ENCODE peak calls at places on chromosome 6, in eight cellular contexts. H is kidney; A is cardiac muscle cell; I is psoas muscle; Q is fibroblast of lung; M is tibial nerve; X is RWPE1; Z is CD8-positive, alpha-beta T cell. O is an unnamed sample.

GRCh38 chr6:119284861-119285521 is 64.6 kb downstream of the MAN1A1 start:
- DNase-seq in M (no peak), Z (no peak), Q (no peak), I (no peak), A (no peak), H (no peak), X (no peak), O (no peak)

GRCh38 chr6:126718600-126719327 is 378.8 kb downstream of the CENPW start:
- DNase-seq in Q (no peak), I (no peak), X (no peak), H (no peak), M (no peak), A (no peak), Z (no peak), O (no peak)

GRCh38 chr6:41677430-41678045 is 39.3 kb downstream of the MDFI start:
- DNase-seq in A (no peak), I (no peak), M (no peak), H (peak; percentile 52), Q (no peak), Z (no peak), X (no peak), O (no peak)

GRCh38 chr6:84674395-84674794 is 90.0 kb downstream of the TBX18 start:
- DNase-seq in H (no peak), M (no peak), Z (no peak), Q (no peak), I (no peak), X (no peak), A (no peak), O (no peak)

GRCh38 chr6:83220121-83220520 is 27.0 kb downstream of the RWDD2A start:
- DNase-seq in M (no peak), A (no peak), Q (no peak), I (no peak), H (no peak), Z (no peak), X (no peak), O (no peak)

GRCh38 chr6:42406296-42407280 is 45.1 kb downstream of the TRERF1 start:
- DNase-seq in H (no peak), I (no peak), X (no peak), Z (no peak), Q (peak; percentile 25), A (peak; percentile 42), M (no peak), O (no peak)

GRCh38 chr6:86712039-86712438 is 225.3 kb upstream of the HTR1E start:
- DNase-seq in Q (no peak), X (no peak), I (no peak), H (no peak), M (no peak), A (no peak), Z (no peak), O (no peak)

GRCh38 chr6:19972221-19972620 is 135.1 kb downstream of the ID4 start:
- DNase-seq in I (no peak), Z (no peak), X (no peak), M (no peak), H (no peak), Q (no peak), A (no peak), O (no peak)

GRCh38 chr6:132511159-132511835 is 1.6 kb downstream of the STX7 start:
- DNase-seq in Q (no peak), H (no peak), A (peak; percentile 22), M (peak; percentile 62), I (no peak), Z (no peak), X (no peak), O (no peak)

GRCh38 chr6:17278289-17279061 is 2.7 kb upstream of the RBM24 start:
- DNase-seq in Z (no peak), I (no peak), A (peak; percentile 44), M (no peak), Q (peak; percentile 83), X (peak; percentile 75), H (no peak), O (no peak)

GRCh38 chr6:113882341-113882740 is 25.2 kb downstream of the MARCKS start:
- DNase-seq in M (no peak), Z (no peak), X (no peak), Q (no peak), H (no peak), I (no peak), A (no peak), O (no peak)

GRCh38 chr6:100592929-100593328 is 128.2 kb upstream of the SIM1 start:
- DNase-seq in X (no peak), Q (no peak), H (no peak), A (no peak), I (no peak), Z (no peak), M (no peak), O (no peak)

GRCh38 chr6:13470240-13471140 is 16.9 kb downstream of the GFOD1 start:
- DNase-seq in I (no peak), X (no peak), Q (no peak), M (no peak), Z (no peak), H (no peak), A (no peak), O (peak; percentile 55)

GRCh38 chr6:46849361-46849690 is 56.1 kb downstream of the MEP1A start:
- DNase-seq in H (no peak), Z (no peak), I (no peak), X (no peak), A (no peak), M (no peak), Q (no peak), O (no peak)

GRCh38 chr6:52330470-52330869 is 31.5 kb upstream of the PAQR8 start:
- DNase-seq in A (no peak), Q (no peak), M (no peak), Z (no peak), H (no peak), X (no peak), I (no peak), O (no peak)

GRCh38 chr6:52328721-52329120 is 33.2 kb upstream of the PAQR8 start:
- DNase-seq in M (no peak), Q (no peak), X (no peak), H (no peak), A (no peak), Z (no peak), I (no peak), O (no peak)

GRCh38 chr6:52333840-52334200 is 28.1 kb upstream of the PAQR8 start:
- DNase-seq in Z (peak; percentile 13), M (no peak), I (no peak), Q (no peak), A (no peak), X (no peak), H (no peak), O (no peak)

GRCh38 chr6:52328303-52328662 is 33.7 kb upstream of the PAQR8 start:
- DNase-seq in I (no peak), A (no peak), X (no peak), M (no peak), H (no peak), Z (no peak), Q (no peak), O (no peak)

DNA sequence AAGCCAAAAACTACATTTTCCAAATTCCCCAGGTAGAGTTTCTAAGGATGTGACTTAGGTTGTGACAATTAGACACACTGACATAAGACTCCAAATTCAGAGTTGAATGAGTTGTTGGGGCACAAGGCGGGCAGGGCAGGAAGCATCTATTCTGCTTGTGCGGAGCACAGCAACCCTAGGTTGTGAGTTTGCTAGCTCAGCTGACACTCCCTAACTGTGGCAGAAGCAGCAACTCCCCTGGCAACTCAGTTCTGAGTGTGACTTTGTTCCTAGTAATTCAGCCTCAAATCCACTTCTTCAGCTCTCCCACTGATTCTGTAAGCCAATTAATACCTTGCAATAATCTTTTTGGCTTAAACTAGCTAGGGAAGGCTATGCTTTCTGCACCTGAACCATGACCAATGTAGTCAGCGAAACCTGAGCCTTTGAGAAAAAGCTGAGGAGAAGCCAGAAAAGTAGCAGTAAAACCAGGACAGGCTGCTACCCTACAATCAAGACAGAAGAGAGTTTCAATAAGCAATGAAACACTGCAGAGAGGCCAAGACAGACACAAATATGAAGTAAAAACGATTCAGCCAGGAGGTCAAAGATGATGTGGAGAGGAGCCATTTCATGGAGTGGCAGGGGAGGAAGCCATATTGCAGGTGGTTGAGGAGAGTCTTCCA is 30.0 kb upstream of the PAQR8 start:
- DNase-seq in H (no peak), M (no peak), X (no peak), A (no peak), Z (no peak), Q (no peak), I (no peak), O (no peak)
- H3K27ac ChIP-seq in H (no peak overlapping the region), M (no peak overlapping the region), X (no peak overlapping the region), A (no peak overlapping the region), Z (no peak overlapping the region), Q (no peak overlapping the region), I (no peak overlapping the region), O (no peak overlapping the region)

GRCh38 chr6:107822154-107823046 is 1.7 kb downstream of the SCML4 start:
- DNase-seq in I (no peak), Q (no peak), A (peak; percentile 4), Z (peak; percentile 67), X (no peak), M (no peak), H (no peak), O (no peak)
- H3K27ac ChIP-seq in I (no peak overlapping the region), Q (no peak overlapping the region), A (no peak overlapping the region), Z (peak overlapping the region; percentile 90), X (no peak overlapping the region), M (no peak overlapping the region), H (no peak overlapping the region), O (no peak overlapping the region)

DNA sequence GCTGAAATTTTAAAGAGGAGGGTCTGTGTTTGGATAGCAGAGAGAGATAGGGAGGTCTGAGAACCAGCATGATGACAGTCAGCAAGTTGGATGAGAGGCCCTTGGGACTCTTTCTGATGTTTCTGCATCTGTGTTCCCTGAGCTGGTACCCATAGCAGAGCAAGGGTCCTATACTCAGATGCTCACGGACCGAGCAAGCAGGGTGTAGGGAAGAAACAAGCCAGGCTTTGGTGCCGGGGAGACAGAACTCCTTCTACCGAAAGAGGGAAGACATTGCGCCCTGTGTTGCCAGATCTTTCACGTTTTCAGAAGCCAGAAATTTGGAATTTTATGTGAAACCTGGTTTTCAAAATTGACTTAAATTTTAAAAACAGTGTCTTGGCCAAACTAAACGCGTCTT is 34.6 kb downstream of the NEDD9 start:
- DNase-seq in Z (no peak), H (no peak), A (no peak), X (no peak), M (no peak), Q (no peak), I (no peak), O (no peak)
- H3K27ac ChIP-seq in Z (no peak overlapping the region), H (no peak overlapping the region), A (no peak overlapping the region), X (no peak overlapping the region), M (no peak overlapping the region), Q (peak overlapping the region; percentile 98), I (peak overlapping the region; percentile 8), O (no peak overlapping the region)

GRCh38 chr6:15520616-15521203 is 142.1 kb downstream of the DTNBP1 start:
- DNase-seq in X (no peak), Q (no peak), I (no peak), M (no peak), H (no peak), A (no peak), Z (no peak), O (no peak)

GRCh38 chr6:15522427-15522826 is 140.4 kb downstream of the DTNBP1 start:
- DNase-seq in M (no peak), Z (no peak), X (no peak), A (no peak), Q (peak; percentile 40), I (no peak), H (no peak), O (no peak)

GRCh38 chr6:15522856-15523529 is 139.8 kb downstream of the DTNBP1 start:
- DNase-seq in M (no peak), H (no peak), A (no peak), Z (no peak), Q (no peak), I (no peak), X (peak; percentile 30), O (no peak)

GRCh38 chr6:15521516-15521915 is 141.3 kb downstream of the DTNBP1 start:
- DNase-seq in X (no peak), I (no peak), M (no peak), Q (no peak), A (no peak), Z (no peak), H (no peak), O (no peak)

GRCh38 chr6:15522026-15522425 is 140.8 kb downstream of the DTNBP1 start:
- DNase-seq in H (no peak), M (no peak), Z (no peak), I (no peak), A (no peak), X (no peak), Q (no peak), O (no peak)
- H3K27ac ChIP-seq in H (no peak overlapping the region), M (no peak overlapping the region), Z (no peak overlapping the region), I (peak overlapping the region; percentile 39), A (no peak overlapping the region), X (peak overlapping the region; percentile 6), Q (no peak overlapping the region), O (peak overlapping the region; percentile 4)